ENCODE peak calls at places on chromosomes 2 and 18, in nine cellular contexts. One of them, this sample, is unnamed.

GRCh38 chr18:10290244-10291240 is 163.9 kb upstream of the APCDD1 start:
- DNase-seq in mammary epithelial cell: no peak
- DNase-seq in CD4-positive, alpha-beta T cell: no peak
- DNase-seq in Peyer's patch: no peak
- DNase-seq in pancreas: no peak
- DNase-seq in transverse colon: no peak
- DNase-seq in SJSA1: no peak
- DNase-seq in SJCRH30: no peak
- DNase-seq in brain microvascular endothelial cell: no peak
- DNase-seq in this sample: no peak

GRCh38 chr18:3771121-3771971 is 321.4 kb downstream of the TGIF1 start:
- DNase-seq in mammary epithelial cell: peak
- DNase-seq in CD4-positive, alpha-beta T cell: peak
- DNase-seq in Peyer's patch: peak
- DNase-seq in pancreas: peak
- DNase-seq in transverse colon: peak
- DNase-seq in SJSA1: peak
- DNase-seq in SJCRH30: peak
- DNase-seq in brain microvascular endothelial cell: peak
- DNase-seq in this sample: peak

GRCh38 chr2:40935349-40935748 is 483.5 kb upstream of the SLC8A1 start:
- DNase-seq in mammary epithelial cell: no peak
- DNase-seq in CD4-positive, alpha-beta T cell: no peak
- DNase-seq in Peyer's patch: no peak
- DNase-seq in pancreas: no peak
- DNase-seq in transverse colon: no peak
- DNase-seq in SJSA1: no peak
- DNase-seq in SJCRH30: no peak
- DNase-seq in brain microvascular endothelial cell: no peak
- DNase-seq in this sample: no peak

GRCh38 chr2:234048049-234048448 is 2.5 kb upstream of the SPP2 start:
- DNase-seq in mammary epithelial cell: no peak
- DNase-seq in CD4-positive, alpha-beta T cell: no peak
- DNase-seq in Peyer's patch: no peak
- DNase-seq in pancreas: no peak
- DNase-seq in transverse colon: no peak
- DNase-seq in SJSA1: no peak
- DNase-seq in SJCRH30: no peak
- DNase-seq in brain microvascular endothelial cell: no peak
- DNase-seq in this sample: no peak

GRCh38 chr18:1104265-1104792 is 199.7 kb downstream of the ADCYAP1 start:
- DNase-seq in mammary epithelial cell: no peak
- DNase-seq in CD4-positive, alpha-beta T cell: no peak
- DNase-seq in Peyer's patch: no peak
- DNase-seq in pancreas: no peak
- DNase-seq in transverse colon: no peak
- DNase-seq in SJSA1: no peak
- DNase-seq in SJCRH30: no peak
- DNase-seq in brain microvascular endothelial cell: peak
- DNase-seq in this sample: no peak

GRCh38 chr2:236334122-236334876 is 70.1 kb upstream of the ASB18 start:
- DNase-seq in mammary epithelial cell: no peak
- DNase-seq in CD4-positive, alpha-beta T cell: no peak
- DNase-seq in Peyer's patch: no peak
- DNase-seq in pancreas: no peak
- DNase-seq in transverse colon: no peak
- DNase-seq in SJSA1: no peak
- DNase-seq in SJCRH30: no peak
- DNase-seq in brain microvascular endothelial cell: no peak
- DNase-seq in this sample: no peak

GRCh38 chr18:23922939-23923338 is 91.6 kb upstream of the TTC39C start:
- DNase-seq in mammary epithelial cell: no peak
- DNase-seq in CD4-positive, alpha-beta T cell: no peak
- DNase-seq in Peyer's patch: no peak
- DNase-seq in pancreas: no peak
- DNase-seq in transverse colon: no peak
- DNase-seq in SJSA1: no peak
- DNase-seq in SJCRH30: no peak
- DNase-seq in brain microvascular endothelial cell: no peak
- DNase-seq in this sample: no peak

GRCh38 chr2:128361376-128362131 is 42.9 kb upstream of the HS6ST1 start:
- DNase-seq in mammary epithelial cell: no peak
- DNase-seq in CD4-positive, alpha-beta T cell: no peak
- DNase-seq in Peyer's patch: no peak
- DNase-seq in pancreas: peak
- DNase-seq in transverse colon: no peak
- DNase-seq in SJSA1: peak
- DNase-seq in SJCRH30: no peak
- DNase-seq in brain microvascular endothelial cell: no peak
- DNase-seq in this sample: peak

GRCh38 chr2:7725132-7725849 is 808.1 kb downstream of the RNF144A start:
- DNase-seq in mammary epithelial cell: no peak
- DNase-seq in CD4-positive, alpha-beta T cell: no peak
- DNase-seq in Peyer's patch: no peak
- DNase-seq in pancreas: no peak
- DNase-seq in transverse colon: no peak
- DNase-seq in SJSA1: no peak
- DNase-seq in SJCRH30: no peak
- DNase-seq in brain microvascular endothelial cell: no peak
- DNase-seq in this sample: no peak

GRCh38 chr2:238461491-238461890 is 34.8 kb downstream of the ASB1 start:
- DNase-seq in mammary epithelial cell: no peak
- DNase-seq in CD4-positive, alpha-beta T cell: no peak
- DNase-seq in Peyer's patch: no peak
- DNase-seq in pancreas: no peak
- DNase-seq in transverse colon: no peak
- DNase-seq in SJSA1: no peak
- DNase-seq in SJCRH30: peak
- DNase-seq in brain microvascular endothelial cell: no peak
- DNase-seq in this sample: no peak

GRCh38 chr2:173828189-173829157 is 136.7 kb downstream of the SP3 start:
- DNase-seq in mammary epithelial cell: peak
- DNase-seq in CD4-positive, alpha-beta T cell: no peak
- DNase-seq in Peyer's patch: no peak
- DNase-seq in pancreas: no peak
- DNase-seq in transverse colon: peak
- DNase-seq in SJSA1: no peak
- DNase-seq in SJCRH30: no peak
- DNase-seq in brain microvascular endothelial cell: no peak
- DNase-seq in this sample: no peak

GRCh38 chr2:50769416-50769815 is 262.5 kb downstream of the NRXN1 start:
- DNase-seq in mammary epithelial cell: no peak
- DNase-seq in CD4-positive, alpha-beta T cell: no peak
- DNase-seq in Peyer's patch: no peak
- DNase-seq in pancreas: no peak
- DNase-seq in transverse colon: no peak
- DNase-seq in SJSA1: no peak
- DNase-seq in SJCRH30: no peak
- DNase-seq in brain microvascular endothelial cell: no peak
- DNase-seq in this sample: peak

GRCh38 chr2:62410926-62411456 is 95.0 kb downstream of the TMEM17 start:
- DNase-seq in mammary epithelial cell: peak
- DNase-seq in CD4-positive, alpha-beta T cell: no peak
- DNase-seq in Peyer's patch: no peak
- DNase-seq in pancreas: no peak
- DNase-seq in transverse colon: no peak
- DNase-seq in SJSA1: no peak
- DNase-seq in SJCRH30: no peak
- DNase-seq in brain microvascular endothelial cell: no peak
- DNase-seq in this sample: no peak
- H3K27ac ChIP-seq in mammary epithelial cell: no peak
- H3K27ac ChIP-seq in CD4-positive, alpha-beta T cell: no peak
- H3K27ac ChIP-seq in Peyer's patch: peak
- H3K27ac ChIP-seq in pancreas: peak
- H3K27ac ChIP-seq in transverse colon: peak
- H3K27ac ChIP-seq in SJSA1: no peak
- H3K27ac ChIP-seq in SJCRH30: no peak
- H3K27ac ChIP-seq in brain microvascular endothelial cell: no peak
- H3K27ac ChIP-seq in this sample: no peak

GRCh38 chr2:145023331-145023934 is 503.5 kb upstream of the ZEB2 start:
- DNase-seq in mammary epithelial cell: no peak
- DNase-seq in CD4-positive, alpha-beta T cell: no peak
- DNase-seq in Peyer's patch: no peak
- DNase-seq in pancreas: no peak
- DNase-seq in transverse colon: no peak
- DNase-seq in SJSA1: no peak
- DNase-seq in SJCRH30: no peak
- DNase-seq in brain microvascular endothelial cell: no peak
- DNase-seq in this sample: no peak
- H3K27ac ChIP-seq in mammary epithelial cell: no peak
- H3K27ac ChIP-seq in CD4-positive, alpha-beta T cell: no peak
- H3K27ac ChIP-seq in Peyer's patch: no peak
- H3K27ac ChIP-seq in pancreas: no peak
- H3K27ac ChIP-seq in transverse colon: no peak
- H3K27ac ChIP-seq in SJSA1: peak
- H3K27ac ChIP-seq in SJCRH30: no peak
- H3K27ac ChIP-seq in brain microvascular endothelial cell: peak
- H3K27ac ChIP-seq in this sample: no peak

DNA sequence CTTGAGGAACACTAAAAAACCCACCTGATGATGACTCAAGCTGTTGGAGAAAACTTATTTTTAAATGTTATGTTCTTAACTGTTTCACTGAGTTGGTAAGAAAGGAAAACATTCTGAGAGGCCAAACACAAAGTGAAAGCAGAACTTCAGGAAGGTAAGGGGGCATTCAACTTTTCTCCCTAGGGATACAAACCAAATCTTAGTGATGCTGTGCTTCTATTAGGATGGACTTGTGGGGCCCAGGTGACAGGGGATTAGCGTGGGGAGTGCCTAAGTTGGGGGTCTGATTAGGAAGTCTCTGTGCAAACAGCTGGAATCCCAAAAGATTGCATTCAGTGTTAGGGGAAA is 18.4 kb downstream of the PDCL3 start:
- DNase-seq in mammary epithelial cell: no peak
- DNase-seq in CD4-positive, alpha-beta T cell: no peak
- DNase-seq in Peyer's patch: no peak
- DNase-seq in pancreas: no peak
- DNase-seq in transverse colon: no peak
- DNase-seq in SJSA1: no peak
- DNase-seq in SJCRH30: no peak
- DNase-seq in brain microvascular endothelial cell: no peak
- DNase-seq in this sample: no peak
- H3K27ac ChIP-seq in mammary epithelial cell: no peak
- H3K27ac ChIP-seq in CD4-positive, alpha-beta T cell: peak
- H3K27ac ChIP-seq in Peyer's patch: peak
- H3K27ac ChIP-seq in pancreas: peak
- H3K27ac ChIP-seq in transverse colon: peak
- H3K27ac ChIP-seq in SJSA1: no peak
- H3K27ac ChIP-seq in SJCRH30: no peak
- H3K27ac ChIP-seq in brain microvascular endothelial cell: no peak
- H3K27ac ChIP-seq in this sample: no peak

GRCh38 chr2:46009315-46009714 is 287.9 kb upstream of the EPAS1 start:
- DNase-seq in mammary epithelial cell: no peak
- DNase-seq in CD4-positive, alpha-beta T cell: no peak
- DNase-seq in Peyer's patch: no peak
- DNase-seq in pancreas: no peak
- DNase-seq in transverse colon: no peak
- DNase-seq in SJSA1: no peak
- DNase-seq in SJCRH30: no peak
- DNase-seq in brain microvascular endothelial cell: no peak
- DNase-seq in this sample: no peak
- H3K27ac ChIP-seq in mammary epithelial cell: no peak
- H3K27ac ChIP-seq in CD4-positive, alpha-beta T cell: no peak
- H3K27ac ChIP-seq in Peyer's patch: no peak
- H3K27ac ChIP-seq in pancreas: no peak
- H3K27ac ChIP-seq in transverse colon: no peak
- H3K27ac ChIP-seq in SJSA1: no peak
- H3K27ac ChIP-seq in SJCRH30: no peak
- H3K27ac ChIP-seq in brain microvascular endothelial cell: no peak
- H3K27ac ChIP-seq in this sample: no peak

GRCh38 chr18:74175658-74176057 is 27.3 kb downstream of the TIMM21 start:
- DNase-seq in mammary epithelial cell: no peak
- DNase-seq in CD4-positive, alpha-beta T cell: no peak
- DNase-seq in Peyer's patch: no peak
- DNase-seq in pancreas: no peak
- DNase-seq in transverse colon: no peak
- DNase-seq in SJSA1: no peak
- DNase-seq in SJCRH30: no peak
- DNase-seq in brain microvascular endothelial cell: no peak
- DNase-seq in this sample: no peak

GRCh38 chr18:74172697-74173433 is 24.5 kb downstream of the TIMM21 start:
- DNase-seq in mammary epithelial cell: no peak
- DNase-seq in CD4-positive, alpha-beta T cell: no peak
- DNase-seq in Peyer's patch: no peak
- DNase-seq in pancreas: no peak
- DNase-seq in transverse colon: no peak
- DNase-seq in SJSA1: no peak
- DNase-seq in SJCRH30: no peak
- DNase-seq in brain microvascular endothelial cell: no peak
- DNase-seq in this sample: no peak

GRCh38 chr18:74171910-74172606 is 23.7 kb downstream of the TIMM21 start:
- DNase-seq in mammary epithelial cell: no peak
- DNase-seq in CD4-positive, alpha-beta T cell: no peak
- DNase-seq in Peyer's patch: no peak
- DNase-seq in pancreas: no peak
- DNase-seq in transverse colon: no peak
- DNase-seq in SJSA1: no peak
- DNase-seq in SJCRH30: no peak
- DNase-seq in brain microvascular endothelial cell: no peak
- DNase-seq in this sample: no peak

GRCh38 chr18:74173434-74173750 is 25.1 kb downstream of the TIMM21 start:
- DNase-seq in mammary epithelial cell: no peak
- DNase-seq in CD4-positive, alpha-beta T cell: no peak
- DNase-seq in Peyer's patch: no peak
- DNase-seq in pancreas: no peak
- DNase-seq in transverse colon: no peak
- DNase-seq in SJSA1: no peak
- DNase-seq in SJCRH30: no peak
- DNase-seq in brain microvascular endothelial cell: no peak
- DNase-seq in this sample: no peak
- H3K27ac ChIP-seq in mammary epithelial cell: no peak
- H3K27ac ChIP-seq in CD4-positive, alpha-beta T cell: no peak
- H3K27ac ChIP-seq in Peyer's patch: no peak
- H3K27ac ChIP-seq in pancreas: no peak
- H3K27ac ChIP-seq in transverse colon: no peak
- H3K27ac ChIP-seq in SJSA1: no peak
- H3K27ac ChIP-seq in SJCRH30: no peak
- H3K27ac ChIP-seq in brain microvascular endothelial cell: no peak
- H3K27ac ChIP-seq in this sample: no peak

GRCh38 chr2:11465110-11465484 is 864 bp downstream of the E2F6 start:
- DNase-seq in mammary epithelial cell: no peak
- DNase-seq in CD4-positive, alpha-beta T cell: no peak
- DNase-seq in Peyer's patch: no peak
- DNase-seq in pancreas: no peak
- DNase-seq in transverse colon: no peak
- DNase-seq in SJSA1: no peak
- DNase-seq in SJCRH30: no peak
- DNase-seq in brain microvascular endothelial cell: no peak
- DNase-seq in this sample: no peak
- H3K27ac ChIP-seq in mammary epithelial cell: peak
- H3K27ac ChIP-seq in CD4-positive, alpha-beta T cell: no peak
- H3K27ac ChIP-seq in Peyer's patch: peak
- H3K27ac ChIP-seq in pancreas: peak
- H3K27ac ChIP-seq in transverse colon: peak
- H3K27ac ChIP-seq in SJSA1: peak
- H3K27ac ChIP-seq in SJCRH30: peak
- H3K27ac ChIP-seq in brain microvascular endothelial cell: peak
- H3K27ac ChIP-seq in this sample: peak

This sample was measured in WERI-Rb-1.